ENCODE peak calls at places on chromosomes 4 and X, in seven cellular contexts. B is IMR-90, K is sigmoid colon, N is A549, S is tibial nerve, Q is esophagus squamous epithelium, E is stomach. I is an unnamed sample.

GRCh38 chr4:6204871-6205583 is 4.7 kb upstream of the JAKMIP1 start:
- DNase-seq in K (peak; percentile 53), B (no peak), Q (no peak), E (peak; percentile 17), N (no peak), S (no peak), I (no peak)

GRCh38 chr4:21011106-21011505 is 310.8 kb downstream of the PACRGL start:
- DNase-seq in B (no peak), Q (no peak), S (no peak), K (no peak), N (no peak), E (no peak), I (no peak)

GRCh38 chr4:52135166-52135565 is 84.1 kb downstream of the SPATA18 start:
- DNase-seq in S (no peak), Q (no peak), E (no peak), B (no peak), N (no peak), K (no peak), I (no peak)

GRCh38 chrX:69366183-69366582 is 137.9 kb upstream of the NALF2 start:
- DNase-seq in K (no peak), S (no peak), E (no peak), Q (no peak), N (no peak), B (no peak), I (no peak)

GRCh38 chr4:124952601-124953000 is 240.1 kb upstream of the ANKRD50 start:
- DNase-seq in K (no peak), N (no peak), S (no peak), B (no peak), E (no peak), Q (no peak), I (no peak)

GRCh38 chr4:4860803-4861591 is 1.5 kb downstream of the MSX1 start:
- DNase-seq in S (no peak), Q (no peak), K (no peak), E (no peak), N (no peak), B (peak; percentile 32), I (no peak)

GRCh38 chr4:188714488-188714887 is 575.2 kb downstream of the TRIML1 start:
- DNase-seq in E (no peak), N (no peak), K (no peak), S (no peak), Q (no peak), B (peak; percentile 23), I (no peak)

GRCh38 chr4:54668031-54668611 is 10.4 kb downstream of the KIT start:
- DNase-seq in E (no peak), N (no peak), Q (no peak), K (no peak), S (no peak), B (no peak), I (no peak)

GRCh38 chr4:17719106-17719505 is 62.3 kb downstream of the FAM184B start:
- DNase-seq in E (no peak), N (no peak), S (no peak), B (no peak), Q (no peak), K (no peak), I (no peak)

GRCh38 chrX:143363419-143363818 is 153.9 kb downstream of the SPANXN3 start:
- DNase-seq in K (no peak), N (no peak), Q (no peak), S (no peak), E (no peak), B (no peak), I (no peak)

GRCh38 chr4:8905236-8905772 is 33.7 kb upstream of the HMX1 start:
- DNase-seq in E (no peak), Q (no peak), N (no peak), B (no peak), K (peak; percentile 36), S (no peak), I (peak; percentile 42)

GRCh38 chrX:47221756-47222155 is 3.3 kb downstream of the CDK16 start:
- DNase-seq in B (no peak), Q (no peak), S (no peak), E (no peak), K (no peak), N (no peak), I (no peak)

GRCh38 chr4:143281507-143282169 is 55.0 kb upstream of the GAB1 start:
- DNase-seq in E (no peak), K (no peak), N (no peak), Q (no peak), B (peak; percentile 30), S (no peak), I (no peak)

GRCh38 chr4:137659431-137659830 is 127.1 kb upstream of the PCDH18 start:
- DNase-seq in S (no peak), Q (no peak), N (no peak), K (no peak), E (no peak), B (peak; percentile 55), I (no peak)

GRCh38 chrX:1521459-1521956 is 15.5 kb downstream of the P2RY8 start:
- DNase-seq in S (no peak), Q (peak; percentile 44), N (no peak), B (no peak), E (no peak), K (no peak), I (no peak)

GRCh38 chr4:154854362-154854761 is 73.3 kb downstream of the RBM46 start:
- DNase-seq in Q (no peak), E (no peak), B (peak; percentile 4), S (no peak), N (no peak), K (no peak), I (no peak)

GRCh38 chr4:39820186-39820585 is 122.2 kb downstream of the UBE2K start:
- DNase-seq in B (no peak), Q (no peak), S (no peak), N (no peak), E (no peak), K (no peak), I (no peak)
- TF ChIP-seq POLR2A in B (no peak), Q (no peak), S (no peak), N (no peak), E (no peak), K (no peak), I (no peak)

GRCh38 chr4:70671091-70671490 is 4.8 kb upstream of the JCHAIN start:
- DNase-seq in N (no peak), B (no peak), K (no peak), S (no peak), Q (no peak), E (no peak), I (no peak)

GRCh38 chr4:70678383-70678999 is 9.8 kb upstream of the UTP3 start:
- DNase-seq in N (no peak), E (no peak), K (no peak), B (no peak), S (no peak), Q (no peak), I (no peak)

GRCh38 chr4:70681730-70682129 is 6.6 kb upstream of the UTP3 start:
- DNase-seq in E (no peak), Q (no peak), K (no peak), S (no peak), N (no peak), B (no peak), I (no peak)

DNA sequence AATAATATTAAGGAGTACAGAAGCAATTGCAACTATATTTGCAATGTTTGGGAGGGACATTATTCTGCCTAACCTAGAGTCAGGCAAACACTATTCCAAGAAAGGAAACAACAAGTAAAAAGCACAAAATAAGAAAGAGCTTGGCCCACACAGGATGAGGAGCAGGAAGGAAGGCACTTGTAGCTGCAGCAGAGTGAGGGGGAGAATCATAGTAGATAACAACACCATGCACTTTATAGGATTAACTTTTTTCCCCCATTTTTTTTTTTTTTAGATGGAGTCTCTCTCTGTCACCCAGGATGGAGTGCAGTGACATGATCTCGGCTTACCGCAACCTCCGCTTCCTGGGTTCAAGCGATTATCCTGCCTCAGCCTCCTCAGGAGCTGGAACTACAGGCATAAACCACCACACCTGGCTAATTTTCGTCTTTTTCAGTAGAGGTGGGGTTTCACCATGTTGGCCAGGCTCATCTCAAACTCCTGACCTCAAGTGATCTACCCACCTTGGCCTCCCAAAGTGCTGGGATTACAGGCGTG is 10.3 kb upstream of the JCHAIN start:
- DNase-seq in Q (no peak), S (no peak), E (no peak), K (no peak), B (no peak), N (no peak), I (no peak)
- H3K4me1 ChIP-seq in Q (no peaks in the 10 kb centered on the region), S (no peaks in the 10 kb centered on the region), E (no peaks in the 10 kb centered on the region), K (no peaks in the 10 kb centered on the region), B (no peaks in the 10 kb centered on the region), N (peaks cover 3% of the 10 kb centered on the region), I (no peaks in the 10 kb centered on the region)

GRCh38 chr4:146520894-146521542 is 722 bp downstream of the SLC10A7 start:
- DNase-seq in K (no peak), Q (no peak), N (peak; percentile 3), B (peak; percentile 63), S (no peak), E (peak; percentile 46), I (no peak)
- TF ChIP-seq POLR2A in K (no peak), Q (no peak), N (no peak), B (peak; percentile 6), S (no peak), E (no peak), I (no peak)

DNA sequence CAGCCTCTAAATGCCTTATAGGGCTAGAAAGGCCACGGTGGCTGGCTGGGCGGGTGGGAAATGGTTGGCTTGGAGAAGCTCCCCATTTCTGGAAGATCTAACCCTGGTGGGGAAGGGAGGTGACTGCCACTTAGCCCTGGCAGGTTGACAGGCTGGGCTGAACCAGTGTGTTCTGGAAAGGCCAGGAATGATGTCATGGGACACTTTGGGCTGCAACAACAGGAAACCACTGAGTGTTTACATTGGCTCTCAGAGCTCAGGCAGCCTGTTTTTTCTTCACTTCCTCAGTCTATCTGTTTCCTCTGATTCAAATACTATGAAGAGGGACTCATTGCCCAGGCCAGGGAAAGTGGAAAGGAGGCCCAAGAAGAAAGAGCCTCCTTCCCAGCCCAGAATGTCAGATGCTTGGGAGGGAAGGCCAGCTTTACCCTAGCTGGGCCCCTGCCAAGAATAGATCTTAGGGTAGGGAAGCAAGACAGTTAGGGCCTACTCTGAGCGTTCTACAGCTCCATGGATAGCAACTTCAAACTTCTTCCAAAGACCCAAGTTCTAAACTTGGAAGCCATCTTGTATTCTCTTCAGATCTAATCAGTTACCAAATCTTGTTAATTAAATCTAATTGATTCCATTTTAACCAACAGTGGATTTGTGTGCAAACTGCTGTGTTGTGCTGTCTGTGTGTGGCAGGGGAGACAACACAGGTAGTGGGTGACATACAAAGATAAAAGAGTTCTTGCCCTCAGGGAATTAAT is 65.7 kb upstream of the MSN start:
- DNase-seq in Q (peak; percentile 5), E (peak; percentile 80), K (peak; percentile 89), N (no peak), S (peak; percentile 67), B (peak; percentile 88), I (no peak)
- H3K4me1 ChIP-seq in Q (no peaks in the 10 kb centered on the region), E (peaks cover 9% of the 10 kb centered on the region), K (peaks cover 4% of the 10 kb centered on the region), N (peaks cover 13% of the 10 kb centered on the region), S (no peaks in the 10 kb centered on the region), B (peaks cover 8% of the 10 kb centered on the region), I (peaks cover 7% of the 10 kb centered on the region)

I was measured in breast epithelium.